ENCODE peak calls at places on chromosomes 4 and X, in four cellular contexts. B, Q, R and C are unnamed samples.

GRCh38 chr4:147736458-147736857 is 4.6 kb downstream of the ARHGAP10 start:
- DNase-seq in Q (peak), B (no peak), R (no peak), C (no peak)

GRCh38 chr4:37666625-37667071 is 19.5 kb downstream of the RELL1 start:
- DNase-seq in Q (peak), B (no peak), R (peak), C (no peak)

GRCh38 chrX:2965965-2966364 is 36.8 kb upstream of the ARSD start:
- DNase-seq in B (no peak), R (no peak), Q (no peak), C (no peak)

GRCh38 chr4:26248647-26249046 is 72.2 kb upstream of the RBPJ start:
- DNase-seq in Q (no peak), R (no peak), B (no peak), C (peak)

GRCh38 chr4:37243722-37244582 is 591 bp upstream of the NWD2 start:
- DNase-seq in Q (no peak), B (no peak), R (no peak), C (no peak)

GRCh38 chrX:105975382-105975781 is 63.1 kb downstream of the SERPINA7 start:
- DNase-seq in Q (no peak), B (no peak), R (no peak), C (no peak)

GRCh38 chr4:79528241-79528706 is 120.2 kb upstream of the GK2 start:
- DNase-seq in R (no peak), B (no peak), Q (no peak), C (no peak)

GRCh38 chr4:144223654-144224053 is 83.1 kb upstream of the GYPA start:
- DNase-seq in B (no peak), R (no peak), Q (no peak), C (no peak)

GRCh38 chrX:153780678-153781427 is at the start of gene SRPK3:
- DNase-seq in R (no peak), B (no peak), Q (no peak), C (no peak)

GRCh38 chr4:53804719-53805118 is 213.4 kb upstream of the LNX1 start:
- DNase-seq in Q (no peak), B (no peak), R (peak), C (no peak)

GRCh38 chrX:46645614-46646013 is 72.0 kb downstream of the CHST7 start:
- DNase-seq in B (no peak), R (no peak), Q (no peak), C (no peak)

GRCh38 chr4:102867278-102868152 is 1.3 kb upstream of the CISD2 start:
- DNase-seq in R (no peak), B (no peak), Q (no peak), C (no peak)

GRCh38 chr4:102868153-102868781 is 525 bp upstream of the CISD2 start:
- DNase-seq in Q (no peak), B (no peak), R (peak), C (peak)

GRCh38 chr4:102871772-102872171 is 3.0 kb downstream of the CISD2 start:
- DNase-seq in Q (no peak), B (no peak), R (no peak), C (no peak)

GRCh38 chr4:102869569-102870227 is 906 bp downstream of the CISD2 start:
- DNase-seq in Q (no peak), B (no peak), R (peak), C (no peak)

DNA sequence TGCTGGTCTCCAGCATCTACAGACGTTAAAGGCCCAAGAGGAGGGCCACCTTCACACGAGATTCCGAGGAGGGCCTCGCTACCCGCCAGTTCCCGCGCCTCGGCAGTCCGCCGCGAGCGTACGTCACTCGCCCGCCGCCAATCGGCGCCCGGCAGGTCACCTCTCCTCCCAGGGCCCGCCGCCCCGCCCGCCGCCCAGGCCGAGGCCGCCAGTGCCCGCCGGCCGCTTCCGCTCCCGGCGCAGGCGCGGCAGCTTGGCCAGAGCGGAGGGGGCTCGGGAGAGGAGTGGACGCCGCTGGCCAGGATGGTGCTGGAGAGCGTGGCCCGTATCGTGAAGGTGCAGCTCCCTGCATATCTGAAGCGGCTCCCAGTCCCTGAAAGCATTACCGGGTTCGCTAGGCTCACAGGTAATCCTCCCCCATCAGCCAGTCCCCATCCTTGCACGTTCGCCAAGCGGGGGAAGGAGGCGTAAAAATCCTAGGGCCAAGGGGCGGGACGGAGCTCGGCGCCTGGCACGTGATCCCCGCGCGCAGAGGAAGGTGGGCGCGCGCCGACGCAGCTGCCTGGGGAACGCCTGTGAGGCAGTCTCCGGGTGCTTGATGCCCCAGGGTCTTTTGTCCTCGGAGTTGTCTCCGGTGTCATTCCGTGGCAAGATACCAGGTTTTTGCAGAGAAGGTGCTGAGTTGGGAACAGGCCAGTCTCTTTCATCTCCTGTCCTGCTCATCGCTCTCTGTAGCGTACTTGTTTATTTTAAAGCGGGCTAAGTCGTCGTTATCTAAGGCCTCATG is at the start of gene CISD2:
- DNase-seq in R (peak), B (peak), Q (peak), C (peak)
- TF ChIP-seq CTCF in R (peak), B (no peak), Q (no peak), C (no peak)

DNA sequence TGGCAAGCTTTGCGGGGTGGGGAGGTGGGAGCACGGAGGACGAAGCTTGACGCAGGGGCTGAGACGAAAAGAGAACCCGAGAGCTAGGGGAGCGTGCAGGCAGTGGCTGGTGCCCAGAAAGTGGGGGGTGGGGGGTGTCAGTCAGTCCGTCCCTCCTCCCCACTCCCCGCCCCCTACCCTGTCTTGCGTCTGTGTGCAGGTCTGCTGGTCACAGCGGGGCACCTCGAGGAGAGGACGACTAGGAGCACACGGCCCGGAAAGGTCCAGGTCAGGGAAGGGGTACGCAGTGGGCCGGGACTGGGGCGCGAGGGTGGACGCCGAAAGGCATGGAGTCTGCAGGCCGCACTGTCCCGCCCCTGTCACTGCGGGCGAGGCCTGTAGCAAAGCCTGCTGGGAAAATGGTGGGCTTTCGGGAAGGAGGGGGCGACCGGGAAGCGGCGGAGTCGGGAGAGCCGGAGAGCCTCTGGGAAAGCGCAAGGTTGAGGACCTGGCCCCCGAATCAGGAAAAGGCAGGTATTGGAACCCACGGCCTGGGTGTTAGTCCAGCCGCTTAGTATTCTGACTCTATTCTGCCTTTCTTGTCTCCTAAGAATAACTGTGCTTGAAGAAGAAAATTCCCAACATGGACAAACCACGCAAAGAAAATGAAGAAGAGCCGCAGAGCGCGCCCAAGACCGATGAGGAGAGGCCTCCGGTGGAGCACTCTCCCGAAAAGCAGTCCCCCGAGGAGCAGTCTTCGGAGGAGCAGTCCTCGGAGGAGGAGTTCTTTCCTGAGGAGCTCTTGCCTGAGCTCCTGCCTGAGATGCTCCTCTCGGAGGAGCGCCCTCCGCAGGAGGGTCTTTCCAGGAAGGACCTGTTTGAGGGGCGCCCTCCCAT is 758 bp downstream of the TCEAL1 start:
- DNase-seq in R (peak), B (peak), Q (peak), C (peak)
- TF ChIP-seq CTCF in R (no peak), B (no peak), Q (peak), C (no peak)

DNA sequence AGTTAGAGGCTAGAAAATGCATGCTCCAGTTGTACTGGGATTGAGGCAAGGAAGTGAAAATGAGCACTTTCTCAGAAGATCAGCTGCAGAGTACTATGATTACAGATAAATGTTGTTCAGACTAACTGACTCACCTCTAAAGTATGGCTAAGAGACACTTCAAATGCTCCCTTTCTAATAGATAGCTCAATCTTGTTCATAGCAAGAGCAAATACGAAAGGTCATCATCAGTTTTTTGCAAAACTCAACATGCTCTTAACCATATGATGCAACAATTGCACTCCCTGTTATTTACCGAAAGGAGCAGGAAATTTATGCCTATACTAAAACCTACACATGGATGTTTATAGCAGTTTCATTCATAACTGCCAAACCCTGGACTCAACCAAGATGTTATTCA is 838.4 kb upstream of the INTU start:
- DNase-seq in Q (no peak), B (no peak), R (no peak), C (no peak)
- TF ChIP-seq CTCF in Q (no peak), B (no peak), R (no peak), C (no peak)

DNA sequence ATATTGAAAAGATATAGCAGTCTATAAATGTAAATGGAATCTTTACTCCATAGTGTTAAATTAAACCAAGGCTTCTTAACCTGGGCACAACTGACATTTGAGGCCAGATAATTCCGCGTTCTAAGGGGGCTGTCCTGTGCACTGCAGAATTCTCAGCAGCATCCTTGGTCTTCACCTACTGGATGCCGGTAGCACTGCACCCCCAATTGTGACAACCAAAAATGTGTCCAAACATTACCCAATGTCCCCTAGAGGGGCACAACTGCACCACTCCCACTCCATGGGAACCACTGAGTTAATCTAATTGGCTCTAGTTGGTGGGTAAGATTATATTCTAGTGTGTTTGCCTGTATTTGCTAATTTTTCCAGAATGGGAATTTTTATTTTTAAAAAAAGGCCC is 16.6 kb downstream of the AP1S2 start:
- DNase-seq in R (no peak), Q (peak), B (no peak), C (no peak)
- TF ChIP-seq CTCF in R (no peak), Q (no peak), B (peak), C (no peak)

GRCh38 chr4:71004281-71004851 is 10.9 kb downstream of the DCK start:
- DNase-seq in Q (no peak), B (peak), R (peak), C (no peak)
- TF ChIP-seq CTCF in Q (no peak), B (no peak), R (no peak), C (no peak)

GRCh38 chr4:127601029-127601428 is 31.7 kb upstream of the INTU start:
- DNase-seq in B (no peak), Q (no peak), R (no peak), C (no peak)
- TF ChIP-seq CTCF in B (no peak), Q (peak), R (no peak), C (no peak)

GRCh38 chr4:20287246-20287645 is 35.5 kb downstream of the SLIT2 start:
- DNase-seq in R (no peak), Q (no peak), B (no peak), C (no peak)
- TF ChIP-seq CTCF in R (no peak), Q (no peak), B (no peak), C (no peak)

DNA sequence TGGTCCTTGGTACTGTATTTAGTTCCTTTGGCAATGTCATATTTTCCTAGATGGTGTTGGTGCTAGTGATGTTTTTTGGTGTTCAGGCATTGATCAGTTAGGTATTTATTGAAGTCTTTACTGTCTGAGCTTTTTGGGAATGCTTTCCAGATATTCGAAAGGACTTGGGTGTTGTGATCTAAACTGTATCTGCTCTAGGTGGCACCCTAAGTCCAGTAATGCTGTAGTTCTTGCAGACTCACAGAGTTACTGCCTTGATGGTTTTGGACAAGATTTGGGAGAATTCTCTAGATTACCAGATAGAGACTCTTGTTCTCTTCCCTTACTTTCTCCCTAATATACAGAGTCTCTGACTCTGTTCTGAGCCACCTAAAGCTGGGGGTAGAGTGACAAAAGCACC is 513.6 kb upstream of the PITX2 start:
- DNase-seq in B (no peak), R (no peak), Q (no peak), C (no peak)
- TF ChIP-seq CTCF in B (no peak), R (no peak), Q (no peak), C (no peak)

DNA sequence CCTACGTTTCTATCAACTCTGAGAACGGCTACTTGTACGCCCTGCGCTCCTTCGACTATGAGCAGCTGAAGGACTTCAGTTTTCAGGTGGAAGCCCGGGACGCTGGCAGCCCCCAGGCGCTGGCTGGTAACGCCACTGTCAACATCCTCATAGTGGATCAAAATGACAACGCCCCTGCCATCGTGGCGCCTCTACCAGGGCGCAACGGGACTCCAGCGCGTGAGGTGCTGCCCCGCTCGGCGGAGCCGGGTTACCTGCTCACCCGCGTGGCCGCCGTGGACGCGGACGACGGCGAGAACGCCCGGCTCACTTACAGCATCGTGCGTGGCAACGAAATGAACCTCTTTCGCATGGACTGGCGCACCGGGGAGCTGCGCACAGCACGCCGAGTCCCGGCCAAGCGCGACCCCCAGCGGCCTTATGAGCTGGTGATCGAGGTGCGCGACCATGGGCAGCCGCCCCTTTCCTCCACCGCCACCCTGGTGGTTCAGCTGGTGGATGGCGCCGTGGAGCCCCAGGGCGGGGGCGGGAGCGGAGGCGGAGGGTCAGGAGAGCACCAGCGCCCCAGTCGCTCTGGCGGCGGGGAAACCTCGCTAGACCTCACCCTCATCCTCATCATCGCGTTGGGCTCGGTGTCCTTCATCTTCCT is 2.7 kb downstream of the PCDH10 start:
- DNase-seq in Q (no peak), B (no peak), R (no peak), C (no peak)
- TF ChIP-seq CTCF in Q (no peak), B (no peak), R (no peak), C (no peak)

DNA sequence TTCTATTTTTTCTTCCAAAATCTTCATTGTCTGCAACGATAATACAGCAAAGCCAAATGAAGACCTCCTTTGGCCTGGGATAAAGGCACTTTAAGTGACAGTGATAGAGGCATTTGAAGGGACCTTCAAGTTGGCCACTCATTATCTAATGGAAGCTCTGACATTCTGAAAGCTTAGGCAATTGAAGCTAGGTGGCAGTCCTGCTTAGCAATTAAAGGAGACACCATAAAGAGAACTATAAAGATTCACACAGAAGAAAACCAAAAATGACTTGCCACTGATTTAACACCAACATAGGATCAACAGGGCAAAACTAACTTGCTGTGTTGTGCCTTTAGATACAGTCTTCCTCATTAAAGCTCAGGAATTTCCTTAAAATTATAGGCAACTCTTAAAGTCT is 103.3 kb upstream of the TSPAN7 start:
- DNase-seq in Q (no peak), B (no peak), R (no peak), C (no peak)
- TF ChIP-seq CTCF in Q (no peak), B (no peak), R (peak), C (no peak)